ENCODE peak calls at places on chromosome 1, in seven cellular contexts. One of them, this sample, is unnamed.
A peak's percentile ranks its signal among the peaks of the same experiment; 100 is the strongest.

GRCh38 chr1:29924017-29924431 is 687.7 kb downstream of the PTPRU start:
- DNase-seq in HCT116: no peak
- DNase-seq in GM12878: no peak
- DNase-seq in SK-N-SH: peak; percentile 50
- DNase-seq in H1: no peak
- DNase-seq in K562: no peak
- DNase-seq in HepG2: no peak
- DNase-seq in this sample: no peak

GRCh38 chr1:25048728-25049127 is 118.7 kb upstream of the RUNX3 start:
- DNase-seq in HCT116: no peak
- DNase-seq in GM12878: no peak
- DNase-seq in SK-N-SH: no peak
- DNase-seq in H1: no peak
- DNase-seq in K562: no peak
- DNase-seq in HepG2: no peak
- DNase-seq in this sample: no peak

GRCh38 chr1:234774971-234775370 is 165.0 kb upstream of the IRF2BP2 start:
- DNase-seq in HCT116: no peak
- DNase-seq in GM12878: no peak
- DNase-seq in SK-N-SH: no peak
- DNase-seq in H1: no peak
- DNase-seq in K562: no peak
- DNase-seq in HepG2: no peak
- DNase-seq in this sample: no peak

GRCh38 chr1:21706151-21706835 is 37.1 kb upstream of the RAP1GAP start:
- DNase-seq in HCT116: no peak
- DNase-seq in GM12878: no peak
- DNase-seq in SK-N-SH: no peak
- DNase-seq in H1: peak; percentile 27
- DNase-seq in K562: no peak
- DNase-seq in HepG2: peak; percentile 25
- DNase-seq in this sample: no peak

GRCh38 chr1:7478142-7478796 is 292.8 kb upstream of the VAMP3 start:
- DNase-seq in HCT116: no peak
- DNase-seq in GM12878: no peak
- DNase-seq in SK-N-SH: peak; percentile 89
- DNase-seq in H1: no peak
- DNase-seq in K562: no peak
- DNase-seq in HepG2: no peak
- DNase-seq in this sample: no peak

GRCh38 chr1:228964178-228964819 is 229.0 kb downstream of the RHOU start:
- DNase-seq in HCT116: no peak
- DNase-seq in GM12878: no peak
- DNase-seq in SK-N-SH: no peak
- DNase-seq in H1: no peak
- DNase-seq in K562: peak; percentile 3
- DNase-seq in HepG2: peak; percentile 88
- DNase-seq in this sample: no peak

GRCh38 chr1:17671314-17671705 is 83.8 kb upstream of the ACTL8 start:
- DNase-seq in HCT116: no peak
- DNase-seq in GM12878: no peak
- DNase-seq in SK-N-SH: peak; percentile 85
- DNase-seq in H1: no peak
- DNase-seq in K562: no peak
- DNase-seq in HepG2: no peak
- DNase-seq in this sample: no peak

GRCh38 chr1:77513839-77514763 is 168.4 kb downstream of the ZZZ3 start:
- DNase-seq in HCT116: no peak
- DNase-seq in GM12878: no peak
- DNase-seq in SK-N-SH: no peak
- DNase-seq in H1: peak; percentile 33
- DNase-seq in K562: no peak
- DNase-seq in HepG2: no peak
- DNase-seq in this sample: no peak

GRCh38 chr1:150873521-150873920 is 2.9 kb downstream of the ARNT start:
- DNase-seq in HCT116: no peak
- DNase-seq in GM12878: no peak
- DNase-seq in SK-N-SH: no peak
- DNase-seq in H1: no peak
- DNase-seq in K562: no peak
- DNase-seq in HepG2: no peak
- DNase-seq in this sample: no peak

GRCh38 chr1:150875197-150876110 is 945 bp downstream of the ARNT start:
- DNase-seq in HCT116: no peak
- DNase-seq in GM12878: no peak
- DNase-seq in SK-N-SH: peak; percentile 37
- DNase-seq in H1: no peak
- DNase-seq in K562: no peak
- DNase-seq in HepG2: peak; percentile 10
- DNase-seq in this sample: no peak

GRCh38 chr1:150874455-150875196 is 1.8 kb downstream of the ARNT start:
- DNase-seq in HCT116: no peak
- DNase-seq in GM12878: no peak
- DNase-seq in SK-N-SH: no peak
- DNase-seq in H1: no peak
- DNase-seq in K562: no peak
- DNase-seq in HepG2: no peak
- DNase-seq in this sample: no peak

GRCh38 chr1:150877220-150877516 is 769 bp upstream of the ARNT start:
- DNase-seq in HCT116: no peak
- DNase-seq in GM12878: no peak
- DNase-seq in SK-N-SH: no peak
- DNase-seq in H1: no peak
- DNase-seq in K562: no peak
- DNase-seq in HepG2: peak; percentile 5
- DNase-seq in this sample: no peak

GRCh38 chr1:150876111-150876434 is 326 bp downstream of the ARNT start:
- DNase-seq in HCT116: peak; percentile 31
- DNase-seq in GM12878: no peak
- DNase-seq in SK-N-SH: no peak
- DNase-seq in H1: peak; percentile 23
- DNase-seq in K562: no peak
- DNase-seq in HepG2: peak; percentile 63
- DNase-seq in this sample: no peak
- TF ChIP-seq JUND in HCT116: no peak
- TF ChIP-seq JUND in GM12878: no peak
- TF ChIP-seq JUND in SK-N-SH: no peak
- TF ChIP-seq JUND in H1: no peak
- TF ChIP-seq JUND in K562: no peak
- TF ChIP-seq JUND in HepG2: no peak
- TF ChIP-seq JUND in this sample: no peak

DNA sequence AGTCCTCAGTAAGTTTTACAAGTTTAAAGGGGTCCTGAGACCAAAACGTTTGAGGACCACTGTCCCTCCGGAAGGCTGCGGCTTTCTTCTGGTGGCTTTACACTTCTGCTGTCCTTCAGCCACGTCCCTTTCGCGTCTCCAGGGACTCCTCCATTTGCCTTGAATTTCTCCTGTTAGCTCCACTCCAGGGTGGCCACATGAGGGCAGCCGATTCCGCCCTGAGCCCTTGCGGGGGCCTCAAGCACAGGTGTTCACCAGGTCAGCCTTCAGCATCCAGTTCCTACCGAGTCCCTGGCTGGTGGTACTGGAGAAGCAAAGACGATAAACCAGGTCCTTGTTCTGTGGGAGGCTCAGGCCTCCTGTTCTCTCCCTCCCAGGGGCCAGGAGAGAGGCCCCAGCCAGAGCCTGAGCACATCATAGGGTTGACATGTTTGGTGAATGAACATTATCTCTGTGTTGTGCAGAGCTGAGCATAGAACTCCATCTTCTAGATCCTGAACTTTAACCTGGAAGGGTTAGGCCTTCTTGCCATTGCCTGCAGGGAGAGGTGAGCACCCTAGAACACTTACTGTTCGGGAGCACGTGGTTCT is 27.4 kb upstream of the COQ8A start:
- DNase-seq in HCT116: no peak
- DNase-seq in GM12878: peak; percentile 19
- DNase-seq in SK-N-SH: no peak
- DNase-seq in H1: peak; percentile 57
- DNase-seq in K562: peak; percentile 64
- DNase-seq in HepG2: peak; percentile 76
- DNase-seq in this sample: peak; percentile 87
- TF ChIP-seq JUND in HCT116: no peak
- TF ChIP-seq JUND in GM12878: no peak
- TF ChIP-seq JUND in SK-N-SH: no peak
- TF ChIP-seq JUND in H1: no peak
- TF ChIP-seq JUND in K562: no peak
- TF ChIP-seq JUND in HepG2: no peak
- TF ChIP-seq JUND in this sample: no peak

GRCh38 chr1:244957525-244957924 is 93.2 kb upstream of the HNRNPU start:
- DNase-seq in HCT116: no peak
- DNase-seq in GM12878: no peak
- DNase-seq in SK-N-SH: no peak
- DNase-seq in H1: no peak
- DNase-seq in K562: no peak
- DNase-seq in HepG2: no peak
- DNase-seq in this sample: no peak

GRCh38 chr1:244953865-244954264 is 89.5 kb upstream of the HNRNPU start:
- DNase-seq in HCT116: no peak
- DNase-seq in GM12878: no peak
- DNase-seq in SK-N-SH: no peak
- DNase-seq in H1: no peak
- DNase-seq in K562: no peak
- DNase-seq in HepG2: no peak
- DNase-seq in this sample: no peak

GRCh38 chr1:244954358-244954757 is 90.0 kb upstream of the HNRNPU start:
- DNase-seq in HCT116: no peak
- DNase-seq in GM12878: no peak
- DNase-seq in SK-N-SH: no peak
- DNase-seq in H1: no peak
- DNase-seq in K562: no peak
- DNase-seq in HepG2: no peak
- DNase-seq in this sample: no peak

GRCh38 chr1:244957122-244957521 is 92.8 kb upstream of the HNRNPU start:
- DNase-seq in HCT116: no peak
- DNase-seq in GM12878: no peak
- DNase-seq in SK-N-SH: no peak
- DNase-seq in H1: no peak
- DNase-seq in K562: no peak
- DNase-seq in HepG2: no peak
- DNase-seq in this sample: no peak

DNA sequence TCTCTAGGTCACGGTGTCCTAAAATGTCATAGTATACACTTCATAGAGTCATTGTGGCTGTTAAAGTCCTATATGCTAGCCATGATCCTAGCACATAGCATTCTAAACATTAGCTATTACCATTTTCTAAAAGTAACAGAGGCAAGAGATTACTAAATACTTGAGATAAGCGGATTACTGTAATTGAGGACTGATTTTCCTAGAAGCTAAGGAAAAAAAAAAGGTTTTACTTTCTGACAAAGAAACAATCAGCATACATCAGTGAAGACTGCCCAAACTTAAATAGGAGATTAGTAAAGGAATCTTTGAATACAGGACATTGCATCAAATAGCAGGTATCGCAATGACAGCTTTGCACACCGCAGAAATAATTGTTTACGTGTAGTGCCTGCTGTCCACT is 91.3 kb upstream of the HNRNPU start:
- DNase-seq in HCT116: no peak
- DNase-seq in GM12878: no peak
- DNase-seq in SK-N-SH: no peak
- DNase-seq in H1: no peak
- DNase-seq in K562: no peak
- DNase-seq in HepG2: no peak
- DNase-seq in this sample: peak; percentile 74
- TF ChIP-seq JUND in HCT116: no peak
- TF ChIP-seq JUND in GM12878: no peak
- TF ChIP-seq JUND in SK-N-SH: no peak
- TF ChIP-seq JUND in H1: no peak
- TF ChIP-seq JUND in K562: no peak
- TF ChIP-seq JUND in HepG2: no peak
- TF ChIP-seq JUND in this sample: no peak

GRCh38 chr1:168391759-168392681 is 111.3 kb downstream of the TBX19 start:
- DNase-seq in HCT116: no peak
- DNase-seq in GM12878: no peak
- DNase-seq in SK-N-SH: no peak
- DNase-seq in H1: no peak
- DNase-seq in K562: no peak
- DNase-seq in HepG2: no peak
- DNase-seq in this sample: no peak
- TF ChIP-seq JUND in HCT116: peak; percentile 26
- TF ChIP-seq JUND in GM12878: no peak
- TF ChIP-seq JUND in SK-N-SH: no peak
- TF ChIP-seq JUND in H1: no peak
- TF ChIP-seq JUND in K562: no peak
- TF ChIP-seq JUND in HepG2: no peak
- TF ChIP-seq JUND in this sample: no peak

GRCh38 chr1:143611159-143611558 is 360.6 kb downstream of the FAM72C start:
- DNase-seq in HCT116: no peak
- DNase-seq in GM12878: no peak
- DNase-seq in SK-N-SH: no peak
- DNase-seq in H1: no peak
- DNase-seq in K562: peak; percentile 15
- DNase-seq in HepG2: no peak
- DNase-seq in this sample: no peak
- TF ChIP-seq JUND in HCT116: no peak
- TF ChIP-seq JUND in GM12878: no peak
- TF ChIP-seq JUND in SK-N-SH: no peak
- TF ChIP-seq JUND in H1: no peak
- TF ChIP-seq JUND in K562: no peak
- TF ChIP-seq JUND in HepG2: no peak
- TF ChIP-seq JUND in this sample: no peak